ENCODE peak calls at places on chromosomes 3 and 15, in four cellular contexts. N, V, J and C are unnamed samples.

GRCh38 chr3:187186801-187187421 is 10.4 kb upstream of the RTP1 start:
- DNase-seq in N (peak), V (no peak), J (no peak), C (no peak)

GRCh38 chr3:187077085-187077484 is 62.2 kb downstream of the RPL39L start:
- DNase-seq in N (no peak), V (no peak), J (no peak), C (no peak)

GRCh38 chr3:33831053-33831452 is 32.6 kb downstream of the PDCD6IP start:
- DNase-seq in N (peak), V (no peak), J (no peak), C (peak)

GRCh38 chr15:56739964-56740640 is 6.8 kb upstream of the ZNF280D start:
- DNase-seq in N (peak), V (peak), J (peak), C (no peak)

GRCh38 chr3:17742837-17743659 is 617 bp upstream of the TBC1D5 start:
- DNase-seq in N (no peak), V (peak), J (no peak), C (peak)

GRCh38 chr3:50156991-50157493 is 1.9 kb downstream of the SEMA3F start:
- DNase-seq in N (peak), V (no peak), J (peak), C (no peak)

GRCh38 chr3:20039082-20039764 is 1.0 kb upstream of the KAT2B start:
- DNase-seq in N (no peak), V (no peak), J (no peak), C (no peak)

GRCh38 chr3:71859128-71859519 is 74.2 kb upstream of the PROK2 start:
- DNase-seq in N (peak), V (peak), J (peak), C (no peak)

GRCh38 chr3:144364797-144365196 is 393.2 kb downstream of the DIPK2A start:
- DNase-seq in N (no peak), V (no peak), J (no peak), C (no peak)

GRCh38 chr3:126152458-126152857 is 27.9 kb downstream of the ALDH1L1 start:
- DNase-seq in N (no peak), V (no peak), J (no peak), C (no peak)

GRCh38 chr3:142853270-142854163 is 35.4 kb downstream of the PCOLCE2 start:
- DNase-seq in N (peak), V (no peak), J (no peak), C (peak)

GRCh38 chr3:135017494-135017893 is 222.4 kb downstream of the EPHB1 start:
- DNase-seq in N (no peak), V (no peak), J (no peak), C (no peak)

GRCh38 chr3:31469385-31469784 is 63.3 kb upstream of the STT3B start:
- DNase-seq in N (no peak), V (no peak), J (no peak), C (no peak)

GRCh38 chr3:37922721-37923575 is 61.3 kb downstream of the CTDSPL start:
- DNase-seq in N (peak), V (no peak), J (no peak), C (no peak)

GRCh38 chr3:4421121-4421520 is 45.9 kb downstream of the SUMF1 start:
- DNase-seq in N (peak), V (no peak), J (no peak), C (peak)

GRCh38 chr3:135809038-135809437 is 156.5 kb upstream of the PPP2R3A start:
- DNase-seq in N (no peak), V (no peak), J (no peak), C (no peak)

GRCh38 chr3:88807471-88808090 is 299.8 kb upstream of the EPHA3 start:
- DNase-seq in N (peak), V (no peak), J (no peak), C (peak)

GRCh38 chr3:47120138-47120537 is 43.8 kb downstream of the SETD2 start:
- DNase-seq in N (no peak), V (no peak), J (no peak), C (no peak)

GRCh38 chr3:160754371-160754854 is 1.6 kb upstream of the PPM1L start:
- DNase-seq in N (peak), V (peak), J (peak), C (no peak)

GRCh38 chr15:29969587-29970401 is 113.0 kb upstream of the GOLGA8J start:
- DNase-seq in N (no peak), V (no peak), J (no peak), C (no peak)

GRCh38 chr3:67006460-67006859 is 8.4 kb downstream of the KBTBD8 start:
- DNase-seq in N (no peak), V (no peak), J (no peak), C (no peak)

GRCh38 chr3:7188551-7188950 is 327.6 kb downstream of the GRM7 start:
- DNase-seq in N (peak), V (no peak), J (no peak), C (no peak)

GRCh38 chr15:89177633-89178306 is 43.6 kb downstream of the RLBP1 start:
- DNase-seq in N (peak), V (peak), J (peak), C (peak)

GRCh38 chr3:196197524-196197923 is 13.7 kb downstream of the ZDHHC19 start:
- DNase-seq in N (no peak), V (no peak), J (no peak), C (no peak)

GRCh38 chr15:58987036-58987435 is 427 bp upstream of the RNF111 start:
- DNase-seq in N (peak), V (no peak), J (no peak), C (no peak)

GRCh38 chr3:135576786-135577185 is 388.7 kb upstream of the PPP2R3A start:
- DNase-seq in N (no peak), V (no peak), J (no peak), C (no peak)

GRCh38 chr3:180290300-180290699 is 253.6 kb upstream of the PEX5L start:
- DNase-seq in N (no peak), V (no peak), J (no peak), C (no peak)

GRCh38 chr3:126926684-126927404 is 56.1 kb upstream of the PLXNA1 start:
- DNase-seq in N (peak), V (no peak), J (no peak), C (no peak)

GRCh38 chr15:100713163-100713867 is 110.9 kb downstream of the ASB7 start:
- DNase-seq in N (peak), V (no peak), J (no peak), C (peak)

GRCh38 chr3:47323431-47324277 is 40.9 kb downstream of the KLHL18 start:
- DNase-seq in N (no peak), V (no peak), J (no peak), C (peak)

GRCh38 chr3:128297401-128298138 is 144.3 kb downstream of the EEFSEC start:
- DNase-seq in N (peak), V (no peak), J (no peak), C (peak)

GRCh38 chr15:84818221-84819131 is 1.3 kb downstream of the ALPK3 start:
- DNase-seq in N (no peak), V (no peak), J (peak), C (no peak)

GRCh38 chr15:85316244-85316934 is 64.0 kb upstream of the AKAP13 start:
- DNase-seq in N (no peak), V (no peak), J (no peak), C (no peak)

GRCh38 chr15:42344763-42345162 is 14.5 kb upstream of the CAPN3 start:
- DNase-seq in N (peak), V (no peak), J (no peak), C (peak)

GRCh38 chr3:182740710-182741109 is 52.6 kb upstream of the ATP11B start:
- DNase-seq in N (peak), V (peak), J (no peak), C (peak)